ENCODE peak calls at places on chromosome 17, in seven cellular contexts. R is osteocyte, C is mucosa of descending colon, L is endodermal cell, H is GM13977, T is B cell, U is SK-N-SH. N is an unnamed sample.

GRCh38 chr17:40363480-40363838 is 1.1 kb downstream of the GJD3 start:
- DNase-seq in R (no peak), T (no peak), U (no peak), C (no peak), L (peak), H (no peak), N (no peak)

GRCh38 chr17:73139296-73139695 is 25.5 kb upstream of the SSTR2 start:
- DNase-seq in C (no peak), H (no peak), R (no peak), T (no peak), U (no peak), L (no peak), N (no peak)

GRCh38 chr17:14007951-14008350 is 61.4 kb upstream of the COX10 start:
- DNase-seq in H (no peak), R (no peak), C (no peak), T (no peak), U (no peak), L (no peak), N (no peak)

GRCh38 chr17:70022175-70022574 is 52.9 kb upstream of the KCNJ16 start:
- DNase-seq in U (no peak), C (no peak), R (no peak), L (no peak), H (no peak), T (no peak), N (no peak)

GRCh38 chr17:73101031-73101430 is 8.5 kb upstream of the SLC39A11 start:
- DNase-seq in L (no peak), C (no peak), T (no peak), H (no peak), R (no peak), U (no peak), N (no peak)

GRCh38 chr17:40542562-40543411 is 22.5 kb downstream of the CCR7 start:
- DNase-seq in L (peak), R (peak), U (peak), C (peak), T (peak), H (peak), N (no peak)

GRCh38 chr17:80035937-80036714 is at the start of gene CCDC40:
- DNase-seq in R (peak), U (peak), L (peak), T (peak), C (peak), H (peak), N (peak)

GRCh38 chr17:37300683-37301082 is 75.1 kb upstream of the C17orf78 start:
- DNase-seq in H (no peak), C (no peak), U (no peak), L (no peak), R (no peak), T (no peak), N (no peak)

GRCh38 chr17:69828087-69828486 is 246.9 kb upstream of the KCNJ16 start:
- DNase-seq in H (no peak), L (no peak), T (no peak), U (no peak), R (no peak), C (no peak), N (no peak)

GRCh38 chr17:6729531-6729930 is 16.4 kb upstream of the SLC13A5 start:
- DNase-seq in C (no peak), T (no peak), U (no peak), H (no peak), L (no peak), R (no peak), N (no peak)

GRCh38 chr17:2400474-2400866 is 390 bp downstream of the MNT start:
- DNase-seq in U (peak), L (peak), T (peak), H (peak), R (no peak), C (peak), N (peak)

GRCh38 chr17:36935681-36936454 is 1.4 kb upstream of the LHX1 start:
- DNase-seq in U (peak), H (no peak), R (no peak), L (peak), C (peak), T (peak), N (no peak)

GRCh38 chr17:1203111-1203966 is 23.6 kb upstream of the ABR start:
- DNase-seq in H (peak), R (peak), T (peak), U (peak), L (peak), C (peak), N (peak)

GRCh38 chr17:2337811-2338657 is 733 bp downstream of the SGSM2 start:
- DNase-seq in R (peak), T (peak), C (peak), H (peak), L (peak), U (peak), N (peak)

GRCh38 chr17:43556292-43556691 is 10.2 kb upstream of the ETV4 start:
- DNase-seq in T (no peak), H (no peak), C (peak), U (no peak), L (peak), R (no peak), N (peak)

GRCh38 chr17:61353615-61354014 is 46.0 kb upstream of the TBX2 start:
- DNase-seq in C (no peak), L (no peak), H (no peak), U (no peak), R (no peak), T (no peak), N (no peak)

DNA sequence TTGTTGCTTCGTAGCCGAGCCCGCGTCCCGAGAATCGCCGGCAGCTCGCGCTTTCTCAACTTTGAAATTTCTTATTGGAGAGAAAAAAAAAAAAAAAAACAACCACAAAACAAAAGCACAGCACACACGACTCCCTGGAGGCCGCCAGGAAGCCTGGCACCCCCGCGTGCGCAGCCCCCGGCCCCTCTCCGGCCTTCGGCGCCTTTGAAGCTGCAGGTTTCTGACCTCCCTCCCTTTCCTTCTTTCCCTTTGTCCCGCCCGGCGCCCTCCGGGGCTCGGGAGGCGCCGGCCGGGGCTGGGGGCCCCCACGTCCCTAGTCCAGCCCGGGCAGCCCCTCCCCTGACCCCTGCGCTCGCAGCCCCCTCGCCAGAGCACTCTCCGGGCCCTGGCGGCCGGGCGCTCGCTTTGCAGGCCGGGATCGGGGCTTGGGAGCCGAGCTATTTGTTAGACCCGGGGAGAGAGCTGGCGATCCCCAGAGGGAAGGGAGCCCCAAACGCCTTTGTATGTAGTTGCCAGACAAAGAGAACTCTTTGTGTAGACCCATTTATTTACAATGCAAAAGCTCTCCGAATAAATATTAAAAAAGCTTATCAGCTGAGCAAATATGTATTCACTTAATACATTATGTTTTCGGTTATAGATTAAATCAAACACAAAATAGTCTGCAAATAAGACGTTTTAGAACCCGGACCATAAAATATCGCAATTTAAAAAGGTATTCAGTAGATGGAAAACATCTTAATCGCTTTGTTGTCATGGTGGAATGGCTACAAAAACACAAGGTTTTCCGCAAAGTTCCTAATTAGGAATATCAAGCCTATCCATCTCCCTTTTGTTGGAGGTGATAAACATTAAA is 2.3 kb downstream of the BAHCC1 start:
- DNase-seq in U (peak), L (peak), T (peak), H (no peak), R (no peak), C (no peak), N (peak)
- TF ChIP-seq CTCF in U (peak), L (peak), T (no peak), H (no peak), R (peak), C (no peak), N (peak)

DNA sequence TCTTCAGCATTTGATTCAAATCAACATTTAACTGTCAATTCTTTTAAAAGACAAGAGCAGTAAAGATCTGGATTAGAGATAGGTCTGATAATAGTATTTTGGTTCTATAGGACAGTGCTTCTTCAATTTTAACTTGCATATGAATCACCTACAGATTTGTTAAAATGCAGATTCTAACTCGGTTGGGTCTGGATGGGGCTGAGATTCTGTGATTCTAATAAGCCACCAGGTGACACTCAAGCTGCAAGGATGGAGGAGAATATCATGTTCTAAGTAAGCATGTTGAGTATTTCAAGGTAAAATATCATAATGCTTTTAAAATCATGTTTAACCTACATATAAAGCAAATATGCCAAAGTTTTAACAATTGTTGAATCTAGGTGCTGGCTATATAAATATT is 15.8 kb downstream of the TSPOAP1 start:
- DNase-seq in L (no peak), T (peak), R (peak), H (no peak), U (peak), C (no peak), N (no peak)
- TF ChIP-seq CTCF in L (peak), T (no peak), R (no peak), H (no peak), U (no peak), C (no peak), N (no peak)

DNA sequence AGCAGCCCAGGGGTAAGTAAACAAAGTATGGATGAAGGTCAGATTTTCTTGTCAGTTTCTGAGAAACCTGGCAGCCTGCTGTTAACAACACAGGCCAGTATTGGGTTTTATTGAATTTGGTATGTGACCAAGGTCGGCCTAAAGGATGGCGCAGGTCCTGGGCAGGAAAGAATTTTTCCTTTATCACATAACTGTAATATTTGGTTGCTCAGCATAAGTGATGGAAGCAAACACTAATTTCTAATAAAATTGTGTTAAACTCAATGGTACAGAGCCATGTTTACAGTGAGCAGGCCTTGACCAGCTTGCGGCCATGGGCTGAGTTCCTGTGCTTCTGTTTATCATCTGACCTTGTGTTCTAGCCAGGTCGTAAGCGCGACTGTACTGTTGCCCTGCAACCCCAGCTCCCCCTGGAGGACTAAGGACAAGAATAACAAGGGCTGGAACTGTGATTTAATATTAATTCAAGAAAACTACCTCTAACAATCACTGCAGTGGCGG is 10.5 kb downstream of the POLDIP2 start:
- DNase-seq in T (no peak), C (no peak), H (no peak), L (peak), U (peak), R (no peak), N (no peak)
- TF ChIP-seq CTCF in T (no peak), C (no peak), H (peak), L (peak), U (peak), R (peak), N (no peak)

DNA sequence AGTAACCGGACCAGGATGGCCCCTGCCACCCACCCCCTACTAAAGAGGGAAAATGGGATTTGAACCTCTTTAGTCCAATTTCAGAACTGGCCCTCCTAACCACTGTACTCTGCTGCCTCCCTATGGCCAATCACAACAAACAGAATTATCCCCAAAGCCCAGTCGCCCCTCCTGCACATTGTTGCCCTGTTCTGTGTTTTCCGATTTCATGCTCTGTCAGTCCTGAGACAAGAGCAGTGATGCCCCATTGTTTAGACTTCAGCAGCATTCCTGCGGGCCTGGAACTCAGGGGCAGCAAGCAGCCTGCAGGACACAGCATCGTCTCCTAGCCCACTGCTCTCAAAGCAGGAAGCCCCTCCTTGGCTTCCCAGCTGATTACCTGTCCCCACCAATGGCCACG is 20.5 kb upstream of the KLHL11 start:
- DNase-seq in U (peak), R (no peak), C (no peak), H (no peak), T (no peak), L (no peak), N (peak)
- TF ChIP-seq CTCF in U (peak), R (peak), C (no peak), H (peak), T (no peak), L (peak), N (no peak)

GRCh38 chr17:45886852-45887251 is 7.5 kb upstream of the MAPT start:
- DNase-seq in L (no peak), H (no peak), C (no peak), R (no peak), T (no peak), U (no peak), N (no peak)
- TF ChIP-seq CTCF in L (no peak), H (no peak), C (no peak), R (no peak), T (no peak), U (no peak), N (no peak)

DNA sequence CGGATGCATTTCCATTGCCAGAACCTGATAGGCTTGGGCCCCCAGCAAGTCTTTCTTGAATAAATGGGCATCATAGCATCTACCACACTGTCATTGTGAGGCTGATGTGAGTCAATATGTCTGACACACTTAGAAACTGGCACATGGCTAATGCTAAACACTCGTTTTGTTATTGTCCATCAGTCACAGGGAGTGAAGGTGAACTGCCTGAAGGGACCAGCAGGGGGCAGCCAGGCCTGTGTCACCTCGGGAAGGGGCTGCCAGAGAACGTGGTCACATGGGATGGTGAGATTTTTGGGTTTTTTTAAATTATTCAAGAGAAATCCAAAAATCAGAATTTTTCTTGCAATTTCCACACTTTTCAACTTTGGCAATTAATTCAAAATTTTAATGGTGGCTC is 831 bp upstream of the RCVRN start:
- DNase-seq in C (peak), T (peak), R (no peak), H (peak), U (peak), L (peak), N (peak)
- TF ChIP-seq CTCF in C (peak), T (peak), R (peak), H (peak), U (peak), L (peak), N (peak)

GRCh38 chr17:38914741-38915638 is 10.4 kb upstream of the LASP1NB start:
- DNase-seq in R (peak), H (no peak), T (no peak), U (peak), L (peak), C (peak), N (peak)
- TF ChIP-seq CTCF in R (no peak), H (no peak), T (no peak), U (peak), L (peak), C (no peak), N (no peak)

GRCh38 chr17:75828051-75828400 is 16.2 kb downstream of the UNC13D start:
- DNase-seq in R (no peak), U (no peak), T (no peak), C (no peak), L (no peak), H (no peak), N (no peak)

GRCh38 chr17:75825748-75826370 is 18.3 kb downstream of the UNC13D start:
- DNase-seq in R (no peak), U (no peak), T (no peak), H (no peak), C (no peak), L (no peak), N (no peak)

GRCh38 chr17:75824591-75825518 is 19.3 kb downstream of the UNC13D start:
- DNase-seq in C (no peak), U (no peak), H (no peak), T (no peak), L (no peak), R (no peak), N (no peak)

GRCh38 chr17:75827291-75828050 is 16.7 kb downstream of the UNC13D start:
- DNase-seq in L (peak), R (no peak), U (peak), C (peak), T (peak), H (peak), N (peak)

DNA sequence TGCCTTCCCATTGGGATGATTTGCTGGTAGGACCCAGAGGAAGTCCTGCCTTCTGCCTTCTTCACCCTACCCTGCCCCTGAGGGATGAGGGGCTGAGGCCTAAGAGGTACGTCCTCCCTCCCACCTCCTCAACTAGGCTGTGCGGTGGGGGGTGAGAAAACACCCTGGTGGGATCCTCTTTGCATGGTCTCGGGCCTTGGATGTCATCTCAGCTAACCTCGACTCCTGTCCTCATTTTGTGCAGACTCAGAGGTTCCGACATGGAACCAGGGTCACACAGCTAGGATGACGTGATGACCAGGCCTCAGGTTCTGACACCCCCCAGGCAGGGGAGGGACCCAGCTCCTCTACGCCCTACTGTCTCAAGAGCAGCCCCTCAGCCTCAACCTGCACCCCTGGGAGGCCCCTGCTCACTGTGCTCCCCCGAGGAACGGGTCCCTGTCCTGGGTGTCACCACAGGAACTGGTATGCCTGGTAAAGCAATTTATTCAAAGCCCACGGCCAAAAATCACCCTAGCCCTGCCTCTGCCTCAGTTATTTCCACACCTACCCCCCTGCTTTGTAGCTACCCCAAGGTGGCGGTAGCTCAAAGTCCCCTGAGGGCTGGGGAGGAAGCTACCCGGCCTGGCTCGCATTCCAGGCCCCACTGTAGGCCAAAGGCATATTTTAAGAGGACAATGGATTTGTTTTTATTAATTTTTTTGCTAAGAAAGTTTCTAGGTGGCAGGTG is 17.5 kb downstream of the UNC13D start:
- DNase-seq in L (no peak), H (peak), R (no peak), U (no peak), T (no peak), C (no peak), N (no peak)
- TF ChIP-seq CTCF in L (no peak), H (no peak), R (no peak), U (no peak), T (no peak), C (no peak), N (no peak)

GRCh38 chr17:34837796-34838195 is 123.5 kb downstream of the CCT6B start:
- DNase-seq in T (no peak), C (no peak), U (no peak), R (no peak), H (no peak), L (no peak), N (no peak)
- TF ChIP-seq CTCF in T (no peak), C (no peak), U (no peak), R (no peak), H (no peak), L (no peak), N (no peak)

GRCh38 chr17:17313350-17313991 is 10.3 kb downstream of the NT5M start:
- DNase-seq in U (peak), H (peak), T (peak), C (peak), R (no peak), L (peak), N (peak)
- TF ChIP-seq CTCF in U (peak), H (peak), T (peak), C (peak), R (peak), L (peak), N (peak)